ENCODE peak calls at places on chromosomes 1 and 21, in eight cellular contexts. M is AG04450, F is amniotic epithelial cell, E is left ventricle myocardium superior, Z is activated T-cell treated with anti-CD3 and anti-CD28 coated beads for 1 hour, U is LHCN-M2, R is amygdala, X is NCI-H1092 treated with DMSO at 0.1 percent for 48 hours. J is an unnamed sample.
A peak's percentile ranks its signal among the peaks of the same experiment; 100 is the strongest.

GRCh38 chr1:212040629-212041028 is 5.1 kb downstream of the DTL start:
- DNase-seq in M (no peak), F (no peak), E (no peak), Z (no peak), U (no peak), R (no peak), X (no peak), J (no peak)

GRCh38 chr1:198519639-198520501 is 20.6 kb downstream of the ATP6V1G3 start:
- DNase-seq in M (no peak), F (no peak), E (no peak), Z (no peak), U (no peak), R (no peak), X (no peak), J (no peak)

GRCh38 chr1:186745531-186746146 is 65.4 kb upstream of the PTGS2 start:
- DNase-seq in M (no peak), F (no peak), E (no peak), Z (no peak), U (no peak), R (no peak), X (no peak), J (no peak)

GRCh38 chr1:198880818-198881597 is 242.2 kb downstream of the PTPRC start:
- DNase-seq in M (peak; percentile 80), F (peak; percentile 97), E (no peak), Z (no peak), U (peak; percentile 97), R (no peak), X (no peak), J (no peak)

GRCh38 chr1:153763365-153764225 is 11.6 kb upstream of the SLC27A3 start:
- DNase-seq in M (no peak), F (no peak), E (no peak), Z (no peak), U (no peak), R (no peak), X (no peak), J (no peak)

GRCh38 chr21:15794277-15794912 is 64.6 kb downstream of the USP25 start:
- DNase-seq in M (no peak), F (no peak), E (no peak), Z (no peak), U (no peak), R (no peak), X (no peak), J (no peak)

GRCh38 chr1:191690931-191691330 is 467.3 kb upstream of the RGS18 start:
- DNase-seq in M (no peak), F (no peak), E (no peak), Z (no peak), U (no peak), R (no peak), X (no peak), J (no peak)

GRCh38 chr1:211928993-211929637 is 98.6 kb upstream of the LPGAT1 start:
- DNase-seq in M (no peak), F (peak; percentile 46), E (no peak), Z (no peak), U (no peak), R (no peak), X (no peak), J (no peak)

GRCh38 chr1:31934251-31934650 is 3.9 kb downstream of the PTP4A2 start:
- DNase-seq in M (no peak), F (no peak), E (no peak), Z (no peak), U (peak; percentile 52), R (no peak), X (no peak), J (no peak)

GRCh38 chr1:183303325-183303645 is 114.9 kb downstream of the NMNAT2 start:
- DNase-seq in M (no peak), F (no peak), E (no peak), Z (no peak), U (no peak), R (no peak), X (no peak), J (no peak)

J was measured in occipital lobe.